ENCODE peak calls at places on chromosome 3, in seven cellular contexts. L is Jurkat, Clone E6-1; X is astrocyte of the spinal cord; I is small intestine; O is effector memory CD4-positive, alpha-beta T cell; Z is coronary artery; G is HFF-Myc. Y is an unnamed sample.

GRCh38 chr3:130820976-130821375 is 72.9 kb upstream of the ATP2C1 start:
- DNase-seq in G (peak; percentile 4), O (no peak), L (no peak), X (peak; percentile 30), I (peak; percentile 38), Z (no peak), Y (no peak)

GRCh38 chr3:39254806-39255449 is 24.9 kb downstream of the CX3CR1 start:
- DNase-seq in X (peak; percentile 17), I (no peak), L (no peak), O (no peak), Z (no peak), G (peak; percentile 50), Y (no peak)

GRCh38 chr3:132343018-132343612 is 25.9 kb downstream of the ACP3 start:
- DNase-seq in O (no peak), X (peak; percentile 65), L (peak; percentile 58), Z (no peak), G (peak; percentile 42), I (peak; percentile 60), Y (no peak)

GRCh38 chr3:17583530-17583929 is 158.9 kb downstream of the TBC1D5 start:
- DNase-seq in X (no peak), I (no peak), L (no peak), Z (no peak), G (no peak), O (no peak), Y (no peak)

GRCh38 chr3:113754486-113755159 is 7.8 kb downstream of the ATP6V1A start:
- DNase-seq in L (no peak), I (no peak), G (no peak), X (no peak), Z (no peak), O (no peak), Y (no peak)

GRCh38 chr3:112973325-112974177 is 1.4 kb downstream of the CD200R1 start:
- DNase-seq in X (no peak), Z (no peak), G (no peak), L (no peak), O (no peak), I (peak; percentile 25), Y (no peak)

GRCh38 chr3:71317749-71318458 is 265.6 kb downstream of the FOXP1 start:
- DNase-seq in O (no peak), Z (no peak), I (peak; percentile 69), X (no peak), G (no peak), L (peak; percentile 29), Y (no peak)

GRCh38 chr3:84318273-84318809 is 640.4 kb upstream of the CADM2 start:
- DNase-seq in O (no peak), I (no peak), L (no peak), Z (no peak), G (no peak), X (peak; percentile 3), Y (no peak)

GRCh38 chr3:118436863-118437262 is 597.8 kb downstream of the IGSF11 start:
- DNase-seq in L (no peak), X (no peak), G (no peak), I (no peak), Z (no peak), O (no peak), Y (no peak)

GRCh38 chr3:65854606-65855304 is 184.0 kb downstream of the MAGI1 start:
- DNase-seq in L (peak; percentile 76), I (peak; percentile 74), O (no peak), G (no peak), X (no peak), Z (no peak), Y (no peak)

GRCh38 chr3:41629072-41629471 is 332.8 kb downstream of the ULK4 start:
- DNase-seq in O (no peak), X (no peak), L (no peak), G (no peak), Z (no peak), I (no peak), Y (peak; percentile 19)

GRCh38 chr3:9387322-9387655 is 10.1 kb upstream of the SETD5 start:
- DNase-seq in I (no peak), O (no peak), X (no peak), L (no peak), G (no peak), Z (no peak), Y (no peak)

GRCh38 chr3:181330821-181331563 is 341.5 kb upstream of the DNAJC19 start:
- DNase-seq in I (no peak), X (no peak), G (no peak), L (no peak), Z (no peak), O (no peak), Y (no peak)

GRCh38 chr3:138875754-138876664 is 41.3 kb upstream of the PIK3CB start:
- DNase-seq in X (no peak), O (no peak), I (peak; percentile 87), L (no peak), G (no peak), Z (no peak), Y (no peak)

GRCh38 chr3:7166460-7166859 is 305.5 kb downstream of the GRM7 start:
- DNase-seq in I (no peak), Z (no peak), X (no peak), O (no peak), G (no peak), L (no peak), Y (no peak)

GRCh38 chr3:69902386-69902785 is 97.1 kb upstream of the SAMMSON start:
- DNase-seq in L (no peak), I (no peak), X (no peak), Z (no peak), O (no peak), G (no peak), Y (no peak)

GRCh38 chr3:187748050-187748481 is 2.8 kb upstream of the BCL6 start:
- DNase-seq in I (peak; percentile 91), G (no peak), X (peak; percentile 81), Z (peak; percentile 91), L (peak; percentile 83), O (peak; percentile 66), Y (peak; percentile 77)
- H3K4me3 ChIP-seq in I (no peak overlapping the region), G (no peak overlapping the region), X (no peak overlapping the region), Z (no peak overlapping the region), L (no peak overlapping the region), O (no peak overlapping the region), Y (no peak overlapping the region)

GRCh38 chr3:151383111-151383510 is 1.4 kb downstream of the P2RY12 start:
- DNase-seq in Z (no peak), L (no peak), O (no peak), I (no peak), X (no peak), G (no peak), Y (no peak)

GRCh38 chr3:151386063-151386462 is 1.5 kb upstream of the P2RY12 start:
- DNase-seq in G (peak; percentile 43), X (no peak), Z (no peak), I (no peak), O (no peak), L (no peak), Y (no peak)

GRCh38 chr3:151384741-151385174 is at the start of gene P2RY12:
- DNase-seq in G (no peak), O (no peak), L (no peak), I (peak; percentile 6), X (no peak), Z (no peak), Y (no peak)

GRCh38 chr3:151382671-151383070 is 1.9 kb downstream of the P2RY12 start:
- DNase-seq in X (no peak), I (peak; percentile 84), Z (no peak), L (no peak), G (no peak), O (no peak), Y (no peak)

DNA sequence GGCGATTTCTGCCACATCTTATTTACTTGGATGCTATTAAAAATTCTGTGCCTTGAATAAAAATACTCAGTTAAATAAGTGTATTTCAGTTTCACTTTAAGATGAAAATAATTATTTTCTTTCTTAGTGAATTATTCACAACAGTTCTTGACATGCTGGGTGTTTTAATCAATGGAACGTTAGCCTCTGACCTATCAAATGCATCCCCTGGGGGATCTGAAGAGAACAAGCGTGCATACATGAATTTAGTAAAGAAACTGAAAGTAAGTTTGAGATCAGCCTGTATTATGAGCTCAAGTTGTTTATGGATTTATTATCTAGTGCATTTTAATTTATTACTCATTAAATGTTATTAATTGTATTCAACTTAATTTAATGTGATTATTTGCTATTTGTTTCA is 597 bp downstream of the P2RY12 start:
- DNase-seq in Z (no peak), G (no peak), O (no peak), X (no peak), I (peak; percentile 37), L (no peak), Y (no peak)
- H3K4me3 ChIP-seq in Z (peak overlapping the region; percentile 53), G (no peak overlapping the region), O (no peak overlapping the region), X (no peak overlapping the region), I (no peak overlapping the region), L (no peak overlapping the region), Y (no peak overlapping the region)

GRCh38 chr3:81793410-81793809 is 32.0 kb upstream of the GBE1 start:
- DNase-seq in G (no peak), I (no peak), Z (no peak), O (no peak), L (no peak), X (no peak), Y (no peak)

GRCh38 chr3:81789686-81790085 is 28.2 kb upstream of the GBE1 start:
- DNase-seq in L (no peak), G (no peak), X (no peak), O (no peak), I (no peak), Z (no peak), Y (no peak)

GRCh38 chr3:81788044-81788443 is 26.6 kb upstream of the GBE1 start:
- DNase-seq in G (no peak), O (no peak), X (no peak), Z (no peak), I (no peak), L (no peak), Y (no peak)

GRCh38 chr3:81788650-81789049 is 27.2 kb upstream of the GBE1 start:
- DNase-seq in G (no peak), O (no peak), I (no peak), X (no peak), Z (no peak), L (no peak), Y (no peak)

DNA sequence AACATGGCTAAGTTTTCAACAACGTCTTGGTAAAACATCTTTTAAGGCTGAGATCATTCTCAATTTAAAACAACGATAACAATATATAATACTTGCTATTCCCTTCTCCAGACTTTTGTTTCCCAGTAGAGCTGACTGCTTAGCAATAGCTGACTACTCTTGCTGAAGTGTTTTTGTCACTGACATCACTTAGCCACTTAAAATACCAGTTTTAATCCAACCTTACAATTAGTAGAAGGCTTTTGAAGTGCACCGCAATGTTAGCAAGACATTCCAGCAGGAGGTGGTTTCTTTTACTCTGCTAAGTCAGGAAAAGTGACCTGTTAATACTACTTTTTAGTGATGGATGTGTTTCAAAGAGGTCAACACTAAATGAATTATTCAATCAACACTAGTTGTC is 28.7 kb upstream of the GBE1 start:
- DNase-seq in O (no peak), G (no peak), X (no peak), Z (no peak), I (no peak), L (no peak), Y (no peak)
- H3K4me3 ChIP-seq in O (no peak overlapping the region), G (no peak overlapping the region), X (no peak overlapping the region), Z (no peak overlapping the region), I (no peak overlapping the region), L (no peak overlapping the region), Y (no peak overlapping the region)

DNA sequence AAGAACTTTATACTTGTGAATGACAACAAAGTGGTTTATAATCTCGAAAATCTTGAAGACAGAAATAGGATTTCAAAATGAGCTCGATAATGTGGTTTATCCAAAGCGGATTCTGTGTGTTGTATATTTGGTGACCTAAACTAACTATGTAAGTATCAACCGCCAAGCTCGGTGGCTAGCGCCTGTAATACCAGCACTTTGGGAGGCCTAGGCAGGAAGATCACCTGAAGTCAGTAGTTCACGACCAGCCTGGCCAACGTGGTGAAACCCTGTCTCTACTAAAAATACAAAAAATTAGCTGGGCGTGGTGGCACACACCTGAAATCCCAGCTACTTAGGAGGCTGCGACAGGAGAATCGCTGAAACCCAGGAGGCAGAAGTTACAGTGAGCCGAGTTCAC is 2.2 kb downstream of the ATP13A3 start:
- DNase-seq in Z (no peak), L (no peak), G (no peak), I (no peak), X (no peak), O (no peak), Y (no peak)
- H3K4me3 ChIP-seq in Z (peak overlapping the region; percentile 97), L (no peak overlapping the region), G (peak overlapping the region; percentile 69), I (no peak overlapping the region), X (peak overlapping the region; percentile 82), O (peak overlapping the region; percentile 63), Y (no peak overlapping the region)

Y was measured in H7.